ENCODE peak calls at places on chromosomes 13 and 19, in four cellular contexts. Q is progenitor cell of endocrine pancreas, X is left lung, L is AG04449. W is an unnamed sample.

GRCh38 chr13:42392180-42392579 is 120.2 kb downstream of the AKAP11 start:
- DNase-seq in L (no peak), X (no peak), Q (no peak), W (no peak)

GRCh38 chr19:58252102-58252685 is 23.5 kb downstream of the ZNF544 start:
- DNase-seq in X (no peak), L (no peak), Q (no peak), W (no peak)

GRCh38 chr13:104691765-104692164 is 1625.5 kb upstream of the SLC10A2 start:
- DNase-seq in L (no peak), X (no peak), Q (no peak), W (no peak)

GRCh38 chr19:37468961-37469777 is at the start of gene ZNF570:
- DNase-seq in Q (peak; percentile 73), X (peak; percentile 94), L (no peak), W (peak; percentile 93)

GRCh38 chr19:46571495-46571894 is 29.6 kb upstream of the CALM3 start:
- DNase-seq in Q (no peak), L (no peak), X (no peak), W (peak; percentile 71)

GRCh38 chr19:48635966-48636858 is 967 bp downstream of the DBP start:
- DNase-seq in L (no peak), X (no peak), Q (no peak), W (no peak)

GRCh38 chr13:74891610-74892009 is 590.4 kb downstream of the TBC1D4 start:
- DNase-seq in Q (no peak), L (no peak), X (no peak), W (no peak)

GRCh38 chr19:5578094-5578846 is 10.5 kb upstream of the TINCR start:
- DNase-seq in X (peak; percentile 94), L (no peak), Q (peak; percentile 79), W (peak; percentile 91)

GRCh38 chr19:27822336-27822735 is 1390.6 kb downstream of the UQCRFS1 start:
- DNase-seq in Q (no peak), L (no peak), X (no peak), W (no peak)

GRCh38 chr13:77143325-77143907 is 116.5 kb upstream of the FBXL3 start:
- DNase-seq in L (peak; percentile 2), Q (no peak), X (no peak), W (no peak)

GRCh38 chr19:29690842-29691241 is 24.2 kb downstream of the C19orf12 start:
- DNase-seq in Q (no peak), L (no peak), X (no peak), W (no peak)

GRCh38 chr13:19957320-19958118 is 1.0 kb upstream of the ZMYM2 start:
- DNase-seq in L (no peak), Q (peak; percentile 63), X (peak; percentile 90), W (peak; percentile 87)
- TF ChIP-seq CTCF in L (peak; percentile 57), Q (peak; percentile 78), X (peak; percentile 73), W (peak; percentile 65)

GRCh38 chr13:50592412-50593145 is 250.9 kb downstream of the DLEU7 start:
- DNase-seq in X (no peak), Q (no peak), L (peak; percentile 72), W (no peak)

GRCh38 chr13:50596103-50596502 is 247.4 kb downstream of the DLEU7 start:
- DNase-seq in X (no peak), Q (no peak), L (no peak), W (no peak)

GRCh38 chr13:50593228-50593627 is 250.3 kb downstream of the DLEU7 start:
- DNase-seq in L (no peak), X (no peak), Q (no peak), W (no peak)

GRCh38 chr13:50596776-50597203 is 246.7 kb downstream of the DLEU7 start:
- DNase-seq in X (no peak), Q (no peak), L (no peak), W (no peak)

GRCh38 chr13:50594276-50594970 is 249.1 kb downstream of the DLEU7 start:
- DNase-seq in Q (peak; percentile 20), X (no peak), L (no peak), W (no peak)
- TF ChIP-seq CTCF in Q (no peak), X (no peak), L (no peak), W (no peak)

DNA sequence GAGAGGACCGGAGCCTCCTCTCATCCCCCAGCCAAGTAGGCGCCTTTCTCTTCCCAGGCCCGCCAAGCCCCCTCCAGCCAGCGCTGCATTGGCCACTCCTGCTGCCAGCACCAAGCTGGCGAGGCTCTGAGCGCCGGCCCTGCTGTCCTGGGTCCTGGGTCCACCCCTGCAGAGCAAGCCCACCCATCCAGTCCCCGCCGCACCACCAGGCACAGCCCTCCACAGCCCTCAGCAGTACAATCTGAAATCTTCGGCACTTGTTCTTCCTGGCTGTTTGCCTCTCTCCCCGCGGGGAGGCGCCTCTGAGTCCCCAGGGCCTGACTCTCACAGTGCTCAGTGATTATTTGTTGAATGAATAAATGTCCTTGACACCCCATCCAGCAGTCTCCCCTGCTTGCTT is 236.4 kb upstream of the SGCG start:
- DNase-seq in Q (no peak), L (no peak), X (no peak), W (no peak)
- TF ChIP-seq CTCF in Q (no peak), L (no peak), X (no peak), W (no peak)

DNA sequence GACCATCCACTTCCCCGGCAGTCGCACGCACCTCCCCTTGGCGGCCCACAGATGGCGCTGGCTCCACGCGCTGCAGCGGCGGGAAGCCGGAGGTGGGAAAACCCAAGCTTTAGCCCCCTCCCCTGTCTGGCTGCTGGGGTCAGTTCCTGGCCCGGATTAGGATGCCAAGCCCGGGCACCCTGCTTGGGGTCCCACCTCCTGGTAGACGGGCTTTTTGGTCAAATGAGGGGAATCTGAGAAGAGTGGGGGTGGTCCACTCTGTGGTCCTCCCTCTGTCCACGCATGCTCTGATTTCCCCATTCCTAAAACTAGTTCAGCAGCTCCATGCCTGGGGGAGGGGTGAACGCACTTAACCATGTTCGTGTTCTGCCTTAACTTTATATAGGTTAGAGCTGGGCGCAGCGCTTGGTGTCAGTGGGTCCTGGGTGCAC is 8.1 kb upstream of the ADGRE2 start:
- DNase-seq in X (peak; percentile 93), L (no peak), Q (no peak), W (peak; percentile 57)
- TF ChIP-seq CTCF in X (peak; percentile 79), L (peak; percentile 67), Q (peak; percentile 63), W (peak; percentile 50)

GRCh38 chr13:109747524-109747923 is 38.9 kb downstream of the IRS2 start:
- DNase-seq in Q (no peak), L (no peak), X (no peak), W (no peak)
- TF ChIP-seq CTCF in Q (no peak), L (no peak), X (no peak), W (no peak)

GRCh38 chr19:3969435-3970312 is 1.2 kb downstream of the DAPK3 start:
- DNase-seq in Q (peak; percentile 18), L (peak; percentile 52), X (no peak), W (no peak)
- TF ChIP-seq CTCF in Q (peak; percentile 16), L (peak; percentile 27), X (no peak), W (peak; percentile 42)

GRCh38 chr19:55208880-55209429 is 346 bp downstream of the PTPRH start:
- DNase-seq in X (no peak), Q (no peak), L (no peak), W (no peak)

GRCh38 chr19:55209430-55210119 is at the start of gene PTPRH:
- DNase-seq in L (no peak), X (no peak), Q (no peak), W (no peak)

GRCh38 chr19:55210120-55210493 is 806 bp upstream of the PTPRH start:
- DNase-seq in X (no peak), Q (no peak), L (peak; percentile 85), W (no peak)

GRCh38 chr19:55213547-55213946 is 4.2 kb upstream of the PTPRH start:
- DNase-seq in L (no peak), Q (no peak), X (no peak), W (no peak)

GRCh38 chr19:55212447-55212846 is 3.1 kb upstream of the PTPRH start:
- DNase-seq in L (no peak), X (no peak), Q (no peak), W (no peak)
- TF ChIP-seq CTCF in L (no peak), X (peak; percentile 39), Q (peak; percentile 32), W (peak; percentile 18)

GRCh38 chr19:2189880-2190279 is 26.1 kb downstream of the DOT1L start:
- DNase-seq in L (no peak), X (no peak), Q (no peak), W (no peak)

GRCh38 chr19:2193807-2194206 is 30.1 kb downstream of the DOT1L start:
- DNase-seq in Q (no peak), L (no peak), X (no peak), W (no peak)

GRCh38 chr19:2192862-2193261 is 29.1 kb downstream of the DOT1L start:
- DNase-seq in X (no peak), Q (no peak), L (no peak), W (no peak)

GRCh38 chr19:2190848-2191455 is 27.2 kb downstream of the DOT1L start:
- DNase-seq in L (no peak), Q (no peak), X (no peak), W (no peak)

GRCh38 chr19:2191456-2191931 is 27.8 kb downstream of the DOT1L start:
- DNase-seq in L (no peak), X (peak; percentile 67), Q (no peak), W (no peak)
- TF ChIP-seq CTCF in L (no peak), X (no peak), Q (no peak), W (no peak)

DNA sequence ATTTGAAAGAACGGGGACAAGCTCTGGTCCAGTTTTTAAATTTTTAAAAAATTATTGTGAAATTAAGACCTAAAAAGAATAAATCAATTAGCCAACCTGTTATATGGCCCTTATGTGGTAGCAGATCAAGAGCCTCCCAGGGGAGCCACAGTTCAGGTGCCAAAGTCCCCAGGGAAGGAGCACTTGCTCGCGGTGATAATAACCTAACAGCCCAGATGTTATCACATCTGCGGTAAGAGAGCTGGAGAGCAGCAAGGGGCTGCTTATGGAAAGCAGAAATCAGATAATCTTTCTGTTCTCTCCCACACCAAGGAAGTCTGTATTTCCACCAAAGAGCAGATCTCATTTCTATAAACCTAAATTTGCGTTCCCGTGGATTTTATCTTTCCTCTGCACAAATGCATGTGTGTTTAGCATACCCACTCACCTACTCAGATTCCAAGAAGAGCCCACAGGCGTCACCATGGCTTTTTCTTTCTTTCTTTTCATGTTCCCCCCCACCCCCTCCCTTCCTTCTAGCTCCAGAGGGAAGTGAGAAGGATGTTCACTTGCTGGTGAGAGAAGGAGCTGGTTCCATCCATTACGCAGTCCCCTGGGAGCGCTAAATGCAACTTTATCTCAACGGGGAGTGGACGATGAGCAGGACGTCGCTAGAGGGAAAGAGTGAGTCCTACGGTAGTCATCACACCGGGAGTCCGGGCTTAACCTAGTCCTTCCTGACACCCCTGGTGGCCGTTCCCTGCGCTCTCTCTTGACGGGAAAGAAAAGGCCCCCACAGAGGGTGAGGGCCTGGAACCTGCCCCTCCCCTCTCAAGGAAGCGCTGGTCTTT is 1.6 kb upstream of the POU4F1 start:
- DNase-seq in L (no peak), Q (no peak), X (no peak), W (no peak)
- TF ChIP-seq CTCF in L (no peak), Q (peak; percentile 22), X (no peak), W (no peak)

GRCh38 chr13:61466280-61466679 is 50.6 kb upstream of the PCDH20 start:
- DNase-seq in L (no peak), Q (no peak), X (no peak), W (no peak)
- TF ChIP-seq CTCF in L (no peak), Q (peak; percentile 46), X (no peak), W (no peak)